ENCODE peak calls at places on chromosomes 6 and 20, in five cellular contexts. One of them, this sample, is unnamed.

GRCh38 chr6:158684311-158684710 is 34.5 kb downstream of the SYTL3 start:
- DNase-seq in hepatocyte: no peak
- DNase-seq in AG10803: no peak
- DNase-seq in mesenchymal stem cell: no peak
- DNase-seq in progenitor cell of endocrine pancreas: no peak
- DNase-seq in this sample: no peak

GRCh38 chr20:8901237-8902025 is 167.5 kb upstream of the PLCB4 start:
- DNase-seq in hepatocyte: no peak
- DNase-seq in AG10803: peak
- DNase-seq in mesenchymal stem cell: no peak
- DNase-seq in progenitor cell of endocrine pancreas: no peak
- DNase-seq in this sample: no peak

GRCh38 chr6:134022650-134023049 is 29.8 kb downstream of the SLC2A12 start:
- DNase-seq in hepatocyte: no peak
- DNase-seq in AG10803: no peak
- DNase-seq in mesenchymal stem cell: no peak
- DNase-seq in progenitor cell of endocrine pancreas: no peak
- DNase-seq in this sample: no peak

GRCh38 chr20:47502801-47503239 is 1.1 kb downstream of the NCOA3 start:
- DNase-seq in hepatocyte: peak
- DNase-seq in AG10803: peak
- DNase-seq in mesenchymal stem cell: peak
- DNase-seq in progenitor cell of endocrine pancreas: no peak
- DNase-seq in this sample: peak

GRCh38 chr6:142848969-142849368 is 96.0 kb downstream of the HIVEP2 start:
- DNase-seq in hepatocyte: no peak
- DNase-seq in AG10803: no peak
- DNase-seq in mesenchymal stem cell: no peak
- DNase-seq in progenitor cell of endocrine pancreas: no peak
- DNase-seq in this sample: no peak

GRCh38 chr20:2658414-2659354 is 5.3 kb downstream of the IDH3B start:
- DNase-seq in hepatocyte: no peak
- DNase-seq in AG10803: no peak
- DNase-seq in mesenchymal stem cell: no peak
- DNase-seq in progenitor cell of endocrine pancreas: no peak
- DNase-seq in this sample: no peak

GRCh38 chr6:142301421-142302391 is at the start of gene ADGRG6:
- DNase-seq in hepatocyte: peak
- DNase-seq in AG10803: peak
- DNase-seq in mesenchymal stem cell: peak
- DNase-seq in progenitor cell of endocrine pancreas: peak
- DNase-seq in this sample: peak

GRCh38 chr6:14950970-14951276 is 294.9 kb upstream of the JARID2 start:
- DNase-seq in hepatocyte: no peak
- DNase-seq in AG10803: no peak
- DNase-seq in mesenchymal stem cell: no peak
- DNase-seq in progenitor cell of endocrine pancreas: no peak
- DNase-seq in this sample: no peak

GRCh38 chr6:53424976-53425718 is 76.4 kb upstream of the ELOVL5 start:
- DNase-seq in hepatocyte: no peak
- DNase-seq in AG10803: no peak
- DNase-seq in mesenchymal stem cell: no peak
- DNase-seq in progenitor cell of endocrine pancreas: no peak
- DNase-seq in this sample: no peak

GRCh38 chr6:167817729-167818128 is 9.0 kb upstream of the AFDN start:
- DNase-seq in hepatocyte: no peak
- DNase-seq in AG10803: no peak
- DNase-seq in mesenchymal stem cell: no peak
- DNase-seq in progenitor cell of endocrine pancreas: no peak
- DNase-seq in this sample: no peak

This sample was measured in A172.